ENCODE peak calls at places on chromosomes 6 and 20, in six cellular contexts. C is IMR-90, M is neuronal stem cell, I is H1, R is trophoblast cell, X is mesenchymal stem cell. T is an unnamed sample.

GRCh38 chr6:19929312-19929711 is 92.1 kb downstream of the ID4 start:
- DNase-seq in C (no peak), R (no peak), M (peak), X (no peak), I (no peak), T (no peak)

GRCh38 chr6:3247255-3248146 is 11.2 kb upstream of the PSMG4 start:
- DNase-seq in M (no peak), C (peak), X (peak), R (peak), I (no peak), T (peak)

GRCh38 chr6:166306378-166307081 is 1.7 kb downstream of the PRR18 start:
- DNase-seq in X (no peak), M (no peak), R (no peak), C (no peak), I (no peak), T (no peak)

GRCh38 chr6:158149641-158150040 is 18.4 kb downstream of the SERAC1 start:
- DNase-seq in R (no peak), I (no peak), M (no peak), C (peak), X (peak), T (no peak)

GRCh38 chr6:25942561-25943147 is 12.2 kb upstream of the SLC17A2 start:
- DNase-seq in R (no peak), M (peak), X (peak), C (peak), I (no peak), T (no peak)

GRCh38 chr6:32558426-32559057 is 28.5 kb upstream of the HLA-DRB5 start:
- DNase-seq in C (no peak), M (no peak), X (no peak), R (no peak), I (no peak), T (no peak)

GRCh38 chr6:28251648-28252506 is at the start of gene ZKSCAN4:
- DNase-seq in M (peak), R (peak), C (peak), X (peak), I (peak), T (peak)

GRCh38 chr6:14734416-14735340 is 511.2 kb upstream of the JARID2 start:
- DNase-seq in X (peak), R (peak), M (no peak), C (peak), I (no peak), T (no peak)

GRCh38 chr6:52538252-52538905 is 38.5 kb downstream of the TRAM2 start:
- DNase-seq in X (no peak), C (no peak), I (no peak), M (no peak), R (no peak), T (no peak)

GRCh38 chr20:16493486-16493885 is 79.8 kb downstream of the KIF16B start:
- DNase-seq in I (no peak), M (no peak), X (no peak), R (no peak), C (no peak), T (no peak)

GRCh38 chr20:49582413-49583334 is 14.7 kb upstream of the PTGIS start:
- DNase-seq in M (no peak), C (no peak), R (no peak), X (no peak), I (no peak), T (no peak)

GRCh38 chr6:133741375-133741861 is 147.5 kb upstream of the TCF21 start:
- DNase-seq in X (peak), I (no peak), R (no peak), M (peak), C (peak), T (no peak)

GRCh38 chr6:134223761-134224445 is 94.0 kb downstream of the SGK1 start:
- DNase-seq in C (peak), R (no peak), I (no peak), X (no peak), M (no peak), T (no peak)

GRCh38 chr6:45921703-45922270 is 93.9 kb downstream of the CLIC5 start:
- DNase-seq in I (no peak), X (no peak), R (no peak), C (no peak), M (no peak), T (no peak)

GRCh38 chr20:60037120-60037499 is 78.9 kb downstream of the CDH26 start:
- DNase-seq in C (peak), X (peak), R (no peak), M (no peak), I (no peak), T (peak)

GRCh38 chr6:100350139-100350538 is 114.6 kb downstream of the SIM1 start:
- DNase-seq in R (no peak), C (no peak), M (no peak), I (no peak), X (no peak), T (no peak)

GRCh38 chr6:157019115-157019628 is 242.0 kb downstream of the ARID1B start:
- DNase-seq in M (no peak), C (peak), I (no peak), R (peak), X (peak), T (peak)

GRCh38 chr6:133240511-133241087 is 558 bp upstream of the EYA4 start:
- DNase-seq in R (no peak), I (no peak), C (peak), M (peak), X (peak), T (peak)

GRCh38 chr20:5495939-5496338 is 179.2 kb upstream of the PROKR2 start:
- DNase-seq in R (no peak), M (no peak), C (no peak), X (no peak), I (no peak), T (no peak)

GRCh38 chr6:38997128-38997761 is 51.3 kb upstream of the GLP1R start:
- DNase-seq in X (peak), M (peak), C (peak), R (no peak), I (peak), T (peak)

GRCh38 chr20:4167261-4168004 is 152.1 kb upstream of the RNF24 start:
- DNase-seq in X (no peak), C (no peak), M (no peak), I (no peak), R (no peak), T (peak)

GRCh38 chr6:109165392-109165964 is 70.2 kb downstream of the CEP57L1 start:
- DNase-seq in M (no peak), X (peak), R (no peak), I (no peak), C (peak), T (no peak)

GRCh38 chr6:20242397-20242796 is 30.1 kb upstream of the MBOAT1 start:
- DNase-seq in M (no peak), X (no peak), I (no peak), R (no peak), C (no peak), T (no peak)

GRCh38 chr6:106536357-106536756 is 92.9 kb downstream of the RTN4IP1 start:
- DNase-seq in M (no peak), R (no peak), I (no peak), X (no peak), C (peak), T (no peak)

GRCh38 chr20:17598013-17598550 is 28.2 kb downstream of the DSTN start:
- DNase-seq in X (no peak), I (no peak), C (no peak), R (no peak), M (no peak), T (no peak)

GRCh38 chr20:17606001-17606400 is 36.1 kb downstream of the DSTN start:
- DNase-seq in R (no peak), M (no peak), C (no peak), X (no peak), I (no peak), T (no peak)

GRCh38 chr20:17602493-17602892 is 32.6 kb downstream of the DSTN start:
- DNase-seq in R (no peak), M (no peak), I (no peak), C (no peak), X (no peak), T (peak)

GRCh38 chr20:17605131-17605660 is 35.3 kb downstream of the DSTN start:
- DNase-seq in I (no peak), M (no peak), C (no peak), X (no peak), R (no peak), T (no peak)

GRCh38 chr20:17601957-17602356 is 32.1 kb downstream of the DSTN start:
- DNase-seq in M (no peak), R (no peak), X (no peak), C (no peak), I (no peak), T (no peak)
- H4K91ac ChIP-seq in M (no peak), R (no peak), X (no peak), C (no peak), I (no peak), T (no peak)

GRCh38 chr6:129016844-129017243 is 133.9 kb downstream of the LAMA2 start:
- DNase-seq in C (no peak), I (no peak), X (no peak), M (no peak), R (no peak), T (no peak)

GRCh38 chr6:129022011-129022553 is 139.1 kb downstream of the LAMA2 start:
- DNase-seq in I (no peak), R (no peak), C (no peak), X (no peak), M (no peak), T (no peak)
- H2BK120ac ChIP-seq in I (no peak), R (no peak), C (no peak), X (no peak), M (no peak), T (no peak)

GRCh38 chr6:135250234-135250633 is 69.1 kb downstream of the MYB start:
- DNase-seq in I (no peak), R (no peak), M (no peak), C (no peak), X (no peak), T (no peak)
- H3K27ac ChIP-seq in I (peak), R (no peak), M (no peak), C (no peak), X (no peak), T (no peak)

GRCh38 chr20:972256-972655 is 29.9 kb downstream of the RSPO4 start:
- DNase-seq in M (no peak), C (no peak), X (no peak), R (no peak), I (no peak), T (no peak)

GRCh38 chr20:977021-977420 is 25.1 kb downstream of the RSPO4 start:
- DNase-seq in M (no peak), I (no peak), R (no peak), X (no peak), C (no peak), T (no peak)

GRCh38 chr20:973785-974194 is 28.3 kb downstream of the RSPO4 start:
- DNase-seq in R (peak), X (peak), M (no peak), I (no peak), C (peak), T (peak)

DNA sequence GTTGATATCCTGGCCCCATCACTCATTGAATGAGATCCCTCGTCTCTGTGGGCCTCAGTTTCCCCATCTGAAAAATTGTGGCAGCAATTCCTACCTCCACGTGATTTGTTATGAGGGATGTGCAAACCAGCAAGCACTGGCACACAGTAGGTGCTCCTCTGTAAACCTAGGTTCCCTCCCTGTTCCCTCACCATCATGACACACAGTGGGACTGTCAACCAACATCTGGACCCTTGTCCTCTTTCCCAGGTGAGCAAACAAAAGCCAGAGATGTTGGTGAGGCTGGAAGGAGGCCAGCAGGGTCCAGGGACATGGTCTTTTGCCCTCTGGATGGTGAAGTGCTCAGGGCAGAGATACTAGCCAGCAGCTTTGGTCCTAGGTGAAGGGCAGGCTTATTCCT is 26.1 kb downstream of the RSPO4 start:
- DNase-seq in I (no peak), C (no peak), X (no peak), M (no peak), R (no peak), T (no peak)
- H4K91ac ChIP-seq in I (no peak), C (no peak), X (no peak), M (no peak), R (no peak), T (no peak)

DNA sequence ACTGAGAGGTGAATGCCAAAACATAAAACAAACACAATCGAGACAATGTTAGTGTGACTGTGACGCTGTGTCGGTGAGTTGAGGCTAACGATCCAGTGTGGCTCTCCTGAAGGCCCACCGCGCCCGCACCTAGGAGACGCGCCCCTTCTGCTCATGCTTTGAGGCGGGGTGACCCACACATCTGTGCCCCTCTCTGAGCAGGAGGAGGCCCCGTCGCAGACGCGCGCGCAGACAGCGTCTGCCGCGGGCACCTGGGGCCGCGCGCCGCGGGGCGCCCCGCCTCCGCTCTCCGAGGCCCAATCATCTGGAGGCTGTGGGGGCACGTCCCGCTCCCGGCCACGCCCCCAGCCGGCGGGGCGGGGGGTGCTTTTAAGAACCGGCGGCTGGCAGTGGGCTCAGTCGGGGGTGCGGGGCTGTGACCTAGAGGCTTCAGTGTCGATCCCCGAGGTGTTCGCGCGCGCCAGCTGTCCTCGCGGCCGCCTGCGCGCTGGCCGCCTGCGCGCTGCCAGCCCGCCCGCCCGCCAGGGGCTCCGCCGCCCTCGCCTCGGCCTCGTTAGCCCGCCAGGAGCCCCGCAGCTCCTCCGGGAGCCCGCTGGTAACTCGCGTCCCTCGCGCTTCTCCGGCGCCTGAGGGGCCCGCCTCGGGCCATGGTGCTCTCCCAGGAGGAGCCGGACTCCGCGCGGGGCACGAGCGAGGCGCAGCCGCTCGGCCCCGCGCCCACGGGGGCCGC is at the start of gene SLC16A10:
- DNase-seq in R (peak), C (no peak), X (peak), M (peak), I (peak), T (peak)
- H2BK120ac ChIP-seq in R (no peak), C (no peak), X (no peak), M (no peak), I (no peak), T (no peak)

DNA sequence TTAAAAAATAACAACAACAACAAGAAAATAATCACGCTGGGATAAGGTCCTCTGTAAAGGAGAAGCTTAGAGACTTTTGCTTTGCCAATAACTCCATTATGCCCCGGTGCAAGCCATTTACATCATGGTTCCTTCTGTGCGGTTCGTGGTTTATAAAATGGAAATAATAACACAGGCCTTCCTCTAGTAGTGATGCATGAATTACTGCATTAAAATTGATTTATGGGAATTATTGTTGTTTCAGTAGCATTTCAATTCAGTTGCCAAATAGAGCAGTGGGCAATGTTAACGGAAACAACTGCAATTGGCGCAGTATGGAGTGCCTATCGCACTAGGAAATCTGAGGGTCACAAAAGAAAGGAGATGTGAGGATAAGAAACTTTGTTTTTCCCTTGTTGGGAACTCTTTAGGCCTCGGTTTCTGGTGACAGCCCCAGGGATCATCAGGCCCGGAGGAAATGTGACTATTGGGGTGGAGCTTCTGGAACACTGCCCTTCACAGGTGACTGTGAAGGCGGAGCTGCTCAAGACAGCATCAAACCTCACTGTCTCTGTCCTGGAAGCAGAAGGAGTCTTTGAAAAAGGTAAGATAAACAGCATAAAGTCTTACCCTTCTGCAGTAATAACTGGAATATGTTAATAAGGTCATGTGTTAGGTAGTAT is 1.1 kb downstream of the CD109 start:
- DNase-seq in R (no peak), X (no peak), C (no peak), I (no peak), M (no peak), T (peak)
- H3K27ac ChIP-seq in R (no peak), X (no peak), C (no peak), I (no peak), M (no peak), T (no peak)